ENCODE peak calls at places on chromosomes 4 and X, in five cellular contexts. C is T-helper 1 cell; W is activated T-helper 1 cell treated with anti-CD3 and anti-CD28 coated beads, Interleukin-2, amount 50 U/mL, for 16 hours; I is foreskin fibroblast; A is NCI-H146. H is an unnamed sample.

GRCh38 chr4:7830747-7831146 is 108.9 kb downstream of the AFAP1 start:
- DNase-seq in I (no peak), C (no peak), A (no peak), W (no peak), H (no peak)

GRCh38 chr4:16705341-16705740 is 193.1 kb downstream of the LDB2 start:
- DNase-seq in A (no peak), C (no peak), I (no peak), W (no peak), H (no peak)

GRCh38 chr4:73726000-73726399 is 14.4 kb upstream of the CXCL8 start:
- DNase-seq in C (no peak), I (peak; percentile 90), W (no peak), A (no peak), H (no peak)

GRCh38 chr4:140730108-140730507 is 26.1 kb downstream of the TBC1D9 start:
- DNase-seq in A (no peak), C (no peak), W (no peak), I (no peak), H (no peak)

GRCh38 chr4:112270643-112271484 is 14.8 kb downstream of the TIFA start:
- DNase-seq in I (peak; percentile 66), C (no peak), W (no peak), A (no peak), H (no peak)

GRCh38 chr4:111806331-111806730 is 338.9 kb upstream of the FAM241A start:
- DNase-seq in W (no peak), C (no peak), I (no peak), A (no peak), H (no peak)

GRCh38 chr4:176778063-176778462 is 14.7 kb downstream of the VEGFC start:
- DNase-seq in A (no peak), I (peak; percentile 73), C (no peak), W (no peak), H (no peak)

GRCh38 chr4:86099348-86099747 is 260.5 kb downstream of the MAPK10 start:
- DNase-seq in A (no peak), W (no peak), I (no peak), C (no peak), H (no peak)

GRCh38 chr4:172725581-172725980 is 443.0 kb upstream of the GALNT7 start:
- DNase-seq in I (peak; percentile 23), C (no peak), W (no peak), A (no peak), H (no peak)

GRCh38 chr4:150242820-150243458 is 164.7 kb downstream of the DCLK2 start:
- DNase-seq in I (no peak), C (no peak), A (peak; percentile 27), W (no peak), H (peak; percentile 18)

GRCh38 chr4:170089274-170089742 is 448 bp downstream of the AADAT start:
- DNase-seq in I (peak; percentile 21), W (no peak), A (peak; percentile 57), C (no peak), H (peak; percentile 90)

GRCh38 chrX:431492-432132 is 44.9 kb upstream of the PPP2R3B start:
- DNase-seq in C (no peak), I (no peak), W (no peak), A (no peak), H (no peak)

GRCh38 chr4:184498598-184498997 is 24.2 kb upstream of the IRF2 start:
- DNase-seq in W (no peak), A (no peak), C (no peak), I (no peak), H (no peak)

GRCh38 chrX:141314441-141314840 is 72.1 kb upstream of the SPANXC start:
- DNase-seq in I (no peak), A (no peak), W (no peak), C (no peak), H (no peak)

GRCh38 chr4:95238554-95238953 is 310.2 kb downstream of the UNC5C start:
- DNase-seq in A (no peak), C (no peak), I (no peak), W (no peak), H (no peak)

GRCh38 chrX:727738-728621 is 97.4 kb downstream of the SHOX start:
- DNase-seq in A (no peak), W (no peak), I (no peak), C (no peak), H (no peak)

GRCh38 chr4:7004331-7004730 is 38.8 kb upstream of the TADA2B start:
- DNase-seq in I (peak; percentile 51), W (no peak), C (no peak), A (no peak), H (no peak)

GRCh38 chr4:127698789-127699200 is 31.4 kb upstream of the SLC25A31 start:
- DNase-seq in W (no peak), C (no peak), I (peak; percentile 36), A (no peak), H (no peak)

GRCh38 chrX:3713225-3713936 is at the start of gene PRKX:
- DNase-seq in C (peak; percentile 57), A (peak; percentile 63), I (peak; percentile 38), W (peak; percentile 75), H (peak; percentile 71)

GRCh38 chr4:97367878-97368277 is 775.4 kb downstream of the STPG2 start:
- DNase-seq in W (no peak), I (no peak), A (no peak), C (no peak), H (no peak)

H was measured in NCI-H1417.